ENCODE peak calls at places on chromosomes 7 and 10, in six cellular contexts. E, L, Y, F, Z and H are unnamed samples. For H3K9me2, the result is how much of the 10 kb centered on the place peaks cover.

GRCh38 chr10:91493313-91493712 is 83.2 kb downstream of the HECTD2 start:
- DNase-seq in E (peak), L (peak), Y (peak), F (peak), Z (peak), H (peak)

GRCh38 chr7:150994141-150994837 is 3.5 kb downstream of the NOS3 start:
- DNase-seq in E (no peak), L (no peak), Y (no peak), F (no peak), Z (peak), H (peak)

GRCh38 chr10:3806603-3807002 is 21.6 kb upstream of the KLF6 start:
- DNase-seq in E (peak), L (no peak), Y (peak), F (peak), Z (no peak), H (no peak)

GRCh38 chr10:124955243-124955642 is 13.3 kb downstream of the ZRANB1 start:
- DNase-seq in E (no peak), L (no peak), Y (peak), F (no peak), Z (no peak), H (no peak)

GRCh38 chr7:158373761-158374545 is 213.7 kb downstream of the PTPRN2 start:
- DNase-seq in E (no peak), L (no peak), Y (peak), F (no peak), Z (no peak), H (no peak)

GRCh38 chr10:132563485-132564248 is 26.1 kb downstream of the INPP5A start:
- DNase-seq in E (no peak), L (no peak), Y (no peak), F (no peak), Z (peak), H (peak)

GRCh38 chr10:115861864-115862263 is 411.1 kb downstream of the GFRA1 start:
- DNase-seq in E (no peak), L (no peak), Y (peak), F (peak), Z (no peak), H (no peak)

GRCh38 chr7:68147621-68148238 is 1151.1 kb downstream of the TYW1 start:
- DNase-seq in E (no peak), L (no peak), Y (no peak), F (no peak), Z (no peak), H (no peak)

GRCh38 chr7:147412782-147413186 is 1177.8 kb upstream of the C7orf33 start:
- DNase-seq in E (no peak), L (no peak), Y (peak), F (peak), Z (no peak), H (no peak)

GRCh38 chr10:131083915-131084790 is 227.4 kb downstream of the TCERG1L start:
- DNase-seq in E (no peak), L (no peak), Y (no peak), F (no peak), Z (peak), H (peak)

GRCh38 chr10:122990278-122990677 is 10.1 kb downstream of the PSTK start:
- DNase-seq in E (no peak), L (no peak), Y (peak), F (no peak), Z (no peak), H (no peak)

GRCh38 chr10:91944880-91945630 is 21.5 kb downstream of the BTAF1 start:
- DNase-seq in E (no peak), L (no peak), Y (peak), F (peak), Z (no peak), H (no peak)

GRCh38 chr10:109933984-109934565 is 10.8 kb upstream of the XPNPEP1 start:
- DNase-seq in E (no peak), L (no peak), Y (peak), F (no peak), Z (peak), H (no peak)

GRCh38 chr10:86958831-86959736 is 685 bp downstream of the SNCG start:
- DNase-seq in E (peak), L (peak), Y (peak), F (peak), Z (no peak), H (no peak)

GRCh38 chr7:41047789-41048191 is 655.1 kb downstream of the INHBA start:
- DNase-seq in E (peak), L (no peak), Y (peak), F (peak), Z (no peak), H (no peak)

GRCh38 chr10:58758311-58758710 is 245.6 kb downstream of the BICC1 start:
- DNase-seq in E (no peak), L (no peak), Y (peak), F (no peak), Z (no peak), H (no peak)

GRCh38 chr10:97331304-97331703 is 3.2 kb downstream of the FRAT2 start:
- DNase-seq in E (no peak), L (no peak), Y (no peak), F (no peak), Z (peak), H (no peak)

GRCh38 chr10:12608761-12609160 is 259.4 kb downstream of the CAMK1D start:
- DNase-seq in E (no peak), L (no peak), Y (no peak), F (no peak), Z (no peak), H (no peak)

GRCh38 chr10:124728071-124728829 is 15.9 kb downstream of the FAM53B start:
- DNase-seq in E (no peak), L (no peak), Y (peak), F (no peak), Z (no peak), H (no peak)

GRCh38 chr10:64859911-64860310 is 1338.7 kb downstream of the REEP3 start:
- DNase-seq in E (no peak), L (no peak), Y (no peak), F (no peak), Z (no peak), H (peak)

GRCh38 chr10:3775671-3776551 is 9.1 kb downstream of the KLF6 start:
- DNase-seq in E (peak), L (peak), Y (peak), F (peak), Z (peak), H (no peak)

GRCh38 chr10:76643465-76643864 is 994.1 kb downstream of the KCNMA1 start:
- DNase-seq in E (no peak), L (no peak), Y (no peak), F (no peak), Z (no peak), H (no peak)

GRCh38 chr7:159144756-159145543 is at the start of gene VIPR2:
- DNase-seq in E (no peak), L (no peak), Y (no peak), F (no peak), Z (peak), H (no peak)

GRCh38 chr7:30992414-30992813 is 28.7 kb downstream of the GHRHR start:
- DNase-seq in E (no peak), L (no peak), Y (no peak), F (no peak), Z (no peak), H (no peak)

DNA sequence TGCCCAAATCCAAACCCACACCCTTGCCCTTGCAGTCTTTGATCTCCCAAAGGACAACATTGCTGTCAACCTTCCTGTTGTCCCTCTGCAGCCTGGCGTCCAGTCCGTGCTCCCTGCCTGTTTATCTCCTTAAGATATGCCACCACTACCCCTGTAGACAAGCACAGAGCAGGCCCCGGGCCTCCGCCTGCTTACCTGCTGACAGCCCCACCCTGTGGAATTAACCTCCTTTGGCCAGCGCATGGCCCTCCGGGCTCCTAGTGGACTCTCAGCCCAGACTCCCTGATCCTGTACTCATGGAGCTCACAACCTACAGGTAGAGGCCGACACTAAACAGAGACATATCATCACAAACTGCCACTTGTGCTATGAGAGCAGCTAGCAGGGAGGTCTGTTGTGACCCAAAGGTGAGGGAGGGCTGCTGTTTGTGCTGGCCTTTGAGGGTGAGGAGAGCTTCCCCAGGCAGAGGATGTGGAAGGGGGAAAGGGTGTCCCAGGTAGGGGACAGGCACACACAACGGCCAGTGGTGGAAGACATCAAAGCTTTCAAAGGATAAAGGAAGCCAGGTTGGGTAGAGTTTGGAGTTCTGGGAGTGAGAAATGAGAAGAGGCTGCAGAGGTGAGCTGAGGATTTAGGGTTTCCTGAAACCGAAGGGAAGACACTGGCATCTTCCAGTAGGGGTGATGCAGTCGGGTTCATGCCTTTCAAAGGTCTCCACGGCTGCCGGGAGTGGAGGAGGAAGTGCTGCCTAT is 174.5 kb upstream of the ZMIZ1 start:
- DNase-seq in E (no peak), L (no peak), Y (no peak), F (no peak), Z (no peak), H (no peak)
- H3K9me2 ChIP-seq in E (under half), L (under half), Y (under half), F (under half), Z (under half), H (under half)

DNA sequence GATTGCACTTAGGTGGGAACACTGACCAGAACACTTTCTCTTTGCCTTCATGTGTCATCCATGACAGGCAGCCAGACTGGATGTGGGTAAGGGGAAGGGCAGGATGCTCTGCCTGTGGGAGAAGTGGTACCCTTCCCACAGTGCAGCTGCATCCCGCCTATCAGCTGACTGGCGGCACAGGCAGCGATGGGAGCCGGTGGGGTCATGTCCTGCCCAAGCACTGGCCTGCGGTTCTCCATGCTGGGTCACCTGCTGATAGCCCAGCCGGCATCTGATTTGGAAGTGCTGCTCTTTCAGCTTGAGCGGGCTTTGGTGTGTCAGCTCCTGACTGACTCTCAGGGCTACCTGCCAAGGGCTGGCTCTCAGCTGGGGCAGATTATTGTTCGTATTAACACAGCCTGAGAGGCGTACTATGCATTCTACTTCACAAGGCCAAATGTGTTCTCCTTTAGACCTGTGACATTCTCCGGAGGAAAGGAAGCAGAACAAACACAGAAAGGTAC is 105.2 kb upstream of the PDLIM1 start:
- DNase-seq in E (no peak), L (no peak), Y (no peak), F (peak), Z (no peak), H (no peak)
- H3K27ac ChIP-seq in E (peak), L (no peak), Y (no peak), F (no peak), Z (no peak), H (no peak)

DNA sequence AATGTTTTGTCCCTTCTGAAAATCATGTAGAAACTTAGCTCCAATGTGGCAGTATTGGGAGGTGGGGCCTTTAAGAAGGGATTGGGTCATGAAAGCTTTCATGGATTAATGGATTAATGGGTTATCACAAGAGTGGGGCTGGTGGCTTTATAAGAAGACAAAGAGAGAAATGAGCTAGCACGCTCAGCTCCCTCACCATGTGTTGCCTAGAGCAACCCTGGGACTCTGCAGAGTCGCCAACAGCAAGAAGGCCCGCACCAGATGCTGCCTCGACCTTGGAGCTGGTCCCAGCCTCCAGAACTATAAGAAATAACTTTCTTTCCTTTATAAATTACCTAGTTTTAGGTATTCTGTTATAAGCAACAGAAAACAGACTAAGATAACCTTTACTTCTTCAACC is 74.9 kb upstream of the HECW1 start:
- DNase-seq in E (no peak), L (no peak), Y (peak), F (no peak), Z (no peak), H (no peak)
- H3K9me2 ChIP-seq in E (under half), L (under half), Y (under half), F (under half), Z (under half), H (under half)

GRCh38 chr10:605632-606325 is 83.7 kb downstream of the DIP2C start:
- DNase-seq in E (no peak), L (no peak), Y (no peak), F (no peak), Z (no peak), H (no peak)

GRCh38 chr10:606767-607544 is 82.5 kb downstream of the DIP2C start:
- DNase-seq in E (no peak), L (no peak), Y (no peak), F (no peak), Z (no peak), H (no peak)

GRCh38 chr10:609868-610545 is 79.5 kb downstream of the DIP2C start:
- DNase-seq in E (no peak), L (no peak), Y (peak), F (no peak), Z (no peak), H (no peak)

GRCh38 chr10:608331-609265 is 80.9 kb downstream of the DIP2C start:
- DNase-seq in E (no peak), L (no peak), Y (peak), F (no peak), Z (no peak), H (no peak)

GRCh38 chr10:607545-608196 is 81.8 kb downstream of the DIP2C start:
- DNase-seq in E (no peak), L (no peak), Y (no peak), F (no peak), Z (no peak), H (no peak)
- H3K27ac ChIP-seq in E (no peak), L (no peak), Y (no peak), F (no peak), Z (peak), H (no peak)

DNA sequence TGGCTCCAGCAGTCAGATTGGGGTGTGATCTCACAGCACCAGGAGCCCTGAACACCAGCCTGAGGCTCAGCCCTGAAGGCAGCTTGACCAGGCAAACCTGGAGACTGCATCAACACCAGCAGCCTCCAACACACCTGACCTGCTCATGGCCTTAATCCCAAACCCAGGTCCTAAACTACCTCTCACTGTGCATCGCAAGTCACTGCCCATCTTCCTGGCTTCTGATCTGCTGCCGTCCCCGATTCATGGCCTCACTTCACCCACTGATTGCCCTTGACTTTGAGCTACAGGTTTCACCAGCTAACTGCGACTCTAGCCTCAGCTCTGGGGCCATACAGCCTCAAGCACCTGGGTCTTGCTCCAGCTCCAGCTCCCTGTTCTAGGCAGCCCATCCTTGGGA is 49.1 kb downstream of the PARP12 start:
- DNase-seq in E (no peak), L (no peak), Y (no peak), F (no peak), Z (no peak), H (no peak)
- H3K9me2 ChIP-seq in E (under half), L (under half), Y (under half), F (under half), Z (under half), H (under half)

GRCh38 chr10:48601789-48602188 is 3.1 kb downstream of the ARHGAP22 start:
- DNase-seq in E (no peak), L (no peak), Y (no peak), F (no peak), Z (no peak), H (no peak)

GRCh38 chr10:48598936-48599829 is 5.7 kb downstream of the ARHGAP22 start:
- DNase-seq in E (no peak), L (no peak), Y (no peak), F (no peak), Z (no peak), H (no peak)

GRCh38 chr10:48598243-48598935 is 6.5 kb downstream of the ARHGAP22 start:
- DNase-seq in E (no peak), L (no peak), Y (no peak), F (no peak), Z (no peak), H (no peak)

GRCh38 chr10:48600645-48601505 is 4.0 kb downstream of the ARHGAP22 start:
- DNase-seq in E (no peak), L (no peak), Y (no peak), F (no peak), Z (no peak), H (no peak)

GRCh38 chr10:48599830-48600134 is 5.1 kb downstream of the ARHGAP22 start:
- DNase-seq in E (no peak), L (no peak), Y (peak), F (peak), Z (no peak), H (no peak)
- H3K27ac ChIP-seq in E (no peak), L (no peak), Y (no peak), F (no peak), Z (no peak), H (no peak)

GRCh38 chr7:101245147-101245668 is 327 bp upstream of the FIS1 start:
- DNase-seq in E (no peak), L (no peak), Y (no peak), F (no peak), Z (no peak), H (no peak)
- H3K9me2 ChIP-seq in E (under half), L (under half), Y (under half), F (under half), Z (under half), H (under half)

GRCh38 chr7:135189221-135189662 is 18.7 kb upstream of the CYREN start:
- DNase-seq in E (no peak), L (no peak), Y (no peak), F (no peak), Z (no peak), H (no peak)
- H3K27ac ChIP-seq in E (no peak), L (no peak), Y (no peak), F (no peak), Z (no peak), H (no peak)